ENCODE peak calls at places on chromosome 9, in six cellular contexts. Y is gastrocnemius medialis, Q is ovary, V is hepatocyte, T is AG09309, J is heart right ventricle. X is an unnamed sample.
A peak's percentile ranks its signal among the peaks of the same experiment; 100 is the strongest.

GRCh38 chr9:126471084-126471611 is 142.6 kb upstream of the LMX1B start:
- DNase-seq in V (no peak), T (peak; percentile 83), Q (peak; percentile 40), J (peak; percentile 50), Y (peak; percentile 70), X (no peak)

GRCh38 chr9:6782981-6783380 is 25.2 kb downstream of the KDM4C start:
- DNase-seq in J (no peak), Y (no peak), V (no peak), T (no peak), Q (no peak), X (no peak)

GRCh38 chr9:70100362-70100761 is 56.7 kb downstream of the MAMDC2 start:
- DNase-seq in Q (peak; percentile 35), T (no peak), V (no peak), J (no peak), Y (no peak), X (no peak)

GRCh38 chr9:36793277-36793676 is 220.6 kb downstream of the MELK start:
- DNase-seq in Y (no peak), J (no peak), T (no peak), Q (no peak), V (no peak), X (no peak)

GRCh38 chr9:38068616-38068865 is 486 bp downstream of the SHB start:
- DNase-seq in J (no peak), V (peak; percentile 82), Y (no peak), Q (peak; percentile 38), T (no peak), X (no peak)

GRCh38 chr9:107989544-107989943 is 500.0 kb upstream of the KLF4 start:
- DNase-seq in J (no peak), Y (peak; percentile 57), T (peak; percentile 73), Q (no peak), V (peak; percentile 22), X (no peak)

GRCh38 chr9:6893350-6894131 is 135.8 kb downstream of the KDM4C start:
- DNase-seq in T (no peak), Y (no peak), V (no peak), Q (no peak), J (no peak), X (no peak)

GRCh38 chr9:2271426-2271825 is 256.3 kb downstream of the SMARCA2 start:
- DNase-seq in J (no peak), Q (peak; percentile 66), T (no peak), V (no peak), Y (peak; percentile 31), X (no peak)

GRCh38 chr9:110580850-110581249 is 1.3 kb upstream of the SVEP1 start:
- DNase-seq in Q (no peak), T (no peak), V (no peak), Y (no peak), J (no peak), X (no peak)

GRCh38 chr9:90870646-90871326 is 69.2 kb downstream of the SYK start:
- DNase-seq in J (no peak), Y (no peak), Q (no peak), T (no peak), V (peak; percentile 56), X (no peak)

GRCh38 chr9:35696520-35697215 is 6.9 kb upstream of the TPM2 start:
- DNase-seq in J (peak; percentile 47), Q (peak; percentile 46), V (peak; percentile 74), Y (peak; percentile 62), T (no peak), X (no peak)

GRCh38 chr9:93295456-93296076 is 111.6 kb downstream of the WNK2 start:
- DNase-seq in T (no peak), J (no peak), V (no peak), Y (no peak), Q (no peak), X (no peak)
- H3K4me3 ChIP-seq in T (no peak overlapping the region), J (no peak overlapping the region), V (no peak overlapping the region), Y (no peak overlapping the region), Q (no peak overlapping the region), X (no peak overlapping the region)

DNA sequence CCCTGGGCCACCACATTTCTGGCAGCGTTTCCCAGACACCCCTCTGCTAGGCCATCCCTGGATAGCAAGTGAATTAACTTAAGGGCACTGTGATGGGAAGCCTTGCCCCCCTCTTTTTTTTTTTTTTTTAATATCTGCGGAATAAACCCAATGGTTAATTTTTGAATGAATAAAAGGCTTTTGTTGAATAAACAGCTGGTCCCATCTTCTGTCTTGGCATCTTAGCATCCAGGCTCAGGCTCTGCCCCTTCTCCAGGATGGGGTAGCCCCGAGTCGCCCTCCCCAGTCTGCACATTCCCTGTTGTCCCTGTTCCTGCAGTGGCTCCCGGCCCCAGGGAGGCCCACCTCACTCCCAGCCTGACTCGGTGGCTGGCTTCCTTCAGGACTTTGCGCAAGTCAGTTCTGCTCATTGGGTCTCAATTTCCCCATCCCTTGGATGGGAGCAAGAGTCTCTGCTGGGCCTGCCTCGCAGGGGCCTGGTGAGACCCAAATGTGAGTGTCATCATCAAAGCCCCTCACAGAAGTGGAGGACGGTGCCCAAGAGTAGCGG is 29.0 kb upstream of the HMCN2 start:
- DNase-seq in Q (no peak), T (no peak), V (no peak), Y (no peak), J (no peak), X (no peak)
- TF ChIP-seq CTCF in Q (no peak), T (no peak), V (no peak), Y (peak; percentile 6), J (no peak), X (no peak)

GRCh38 chr9:98226516-98226915 is 28.9 kb downstream of the TBC1D2 start:
- DNase-seq in J (no peak), V (no peak), T (no peak), Y (no peak), Q (no peak), X (no peak)
- H3K4me3 ChIP-seq in J (no peak overlapping the region), V (no peak overlapping the region), T (no peak overlapping the region), Y (no peak overlapping the region), Q (no peak overlapping the region), X (no peak overlapping the region)

GRCh38 chr9:119838210-119838609 is 469.0 kb upstream of the BRINP1 start:
- DNase-seq in T (no peak), Y (no peak), V (no peak), Q (no peak), J (no peak), X (no peak)

GRCh38 chr9:119839888-119840287 is 470.7 kb upstream of the BRINP1 start:
- DNase-seq in V (no peak), J (no peak), Q (no peak), T (no peak), Y (no peak), X (no peak)

GRCh38 chr9:119836036-119836435 is 466.8 kb upstream of the BRINP1 start:
- DNase-seq in Q (no peak), T (no peak), J (no peak), V (no peak), Y (no peak), X (no peak)

GRCh38 chr9:119829748-119830147 is 460.5 kb upstream of the BRINP1 start:
- DNase-seq in Y (no peak), J (no peak), V (no peak), T (no peak), Q (no peak), X (no peak)

GRCh38 chr9:119834064-119834620 is 464.9 kb upstream of the BRINP1 start:
- DNase-seq in J (no peak), Y (no peak), Q (no peak), T (no peak), V (no peak), X (no peak)
- TF ChIP-seq CTCF in J (no peak), Y (no peak), Q (no peak), T (no peak), V (no peak), X (no peak)

GRCh38 chr9:33101104-33101951 is 24.9 kb upstream of the SMU1 start:
- DNase-seq in T (peak; percentile 32), Y (peak; percentile 88), V (no peak), Q (no peak), J (no peak), X (no peak)

GRCh38 chr9:33104111-33104415 is 27.6 kb upstream of the SMU1 start:
- DNase-seq in J (no peak), Q (no peak), T (no peak), Y (no peak), V (peak; percentile 0), X (no peak)

GRCh38 chr9:33105504-33105903 is 29.0 kb upstream of the SMU1 start:
- DNase-seq in T (no peak), V (no peak), J (no peak), Q (no peak), Y (no peak), X (no peak)

GRCh38 chr9:33102551-33103210 is 26.2 kb upstream of the SMU1 start:
- DNase-seq in Q (no peak), Y (no peak), T (no peak), V (no peak), J (no peak), X (no peak)

GRCh38 chr9:33103381-33104110 is 27.1 kb upstream of the SMU1 start:
- DNase-seq in T (no peak), Q (no peak), V (no peak), Y (no peak), J (no peak), X (no peak)
- H3K4me3 ChIP-seq in T (no peak overlapping the region), Q (no peak overlapping the region), V (no peak overlapping the region), Y (no peak overlapping the region), J (no peak overlapping the region), X (no peak overlapping the region)

GRCh38 chr9:136216541-136217240 is 11.8 kb upstream of the LHX3 start:
- DNase-seq in Y (no peak), T (no peak), J (no peak), Q (no peak), V (no peak), X (no peak)

GRCh38 chr9:136219276-136219675 is 14.3 kb upstream of the LHX3 start:
- DNase-seq in V (no peak), Y (no peak), T (peak; percentile 17), Q (no peak), J (no peak), X (no peak)

GRCh38 chr9:136220017-136220729 is 15.2 kb upstream of the LHX3 start:
- DNase-seq in J (no peak), V (no peak), Q (no peak), Y (no peak), T (no peak), X (no peak)

GRCh38 chr9:136218271-136218670 is 13.3 kb upstream of the LHX3 start:
- DNase-seq in V (no peak), T (no peak), J (no peak), Q (no peak), Y (no peak), X (no peak)

GRCh38 chr9:136218673-136219072 is 13.7 kb upstream of the LHX3 start:
- DNase-seq in T (no peak), J (no peak), Y (no peak), V (no peak), Q (no peak), X (no peak)
- TF ChIP-seq CTCF in T (no peak), J (no peak), Y (no peak), V (no peak), Q (no peak), X (no peak)

X was measured in coronary artery.